ENCODE peak calls at places on chromosomes 3 and 15, in four cellular contexts. One of them, this sample, is unnamed. For H3K36me3, the result is how much of the 10 kb centered on the place peaks cover.

GRCh38 chr15:60720493-60721231 is 241.7 kb upstream of the ICE2 start:
- DNase-seq in sigmoid colon: no peak
- DNase-seq in CD8-positive, alpha-beta T cell: peak
- DNase-seq in PC-9: no peak
- DNase-seq in this sample: no peak

GRCh38 chr3:52017467-52018065 is 21.9 kb upstream of the RPL29 start:
- DNase-seq in sigmoid colon: no peak
- DNase-seq in PC-9: no peak
- DNase-seq in CD8-positive, alpha-beta T cell: no peak
- DNase-seq in this sample: no peak

GRCh38 chr3:177419904-177420601 is 222.8 kb upstream of the TBL1XR1 start:
- DNase-seq in CD8-positive, alpha-beta T cell: no peak
- DNase-seq in sigmoid colon: no peak
- DNase-seq in PC-9: no peak
- DNase-seq in this sample: peak

GRCh38 chr3:134199240-134199639 is 51.4 kb downstream of the RYK start:
- DNase-seq in CD8-positive, alpha-beta T cell: no peak
- DNase-seq in sigmoid colon: no peak
- DNase-seq in PC-9: no peak
- DNase-seq in this sample: no peak

GRCh38 chr15:71195242-71195641 is 80.0 kb downstream of the THSD4 start:
- DNase-seq in sigmoid colon: no peak
- DNase-seq in PC-9: no peak
- DNase-seq in CD8-positive, alpha-beta T cell: no peak
- DNase-seq in this sample: no peak

GRCh38 chr3:89395441-89395840 is 288.0 kb downstream of the EPHA3 start:
- DNase-seq in PC-9: no peak
- DNase-seq in CD8-positive, alpha-beta T cell: no peak
- DNase-seq in sigmoid colon: no peak
- DNase-seq in this sample: no peak

GRCh38 chr3:143847787-143848631 is at the start of gene SLC9A9:
- DNase-seq in sigmoid colon: no peak
- DNase-seq in CD8-positive, alpha-beta T cell: peak
- DNase-seq in PC-9: no peak
- DNase-seq in this sample: peak

GRCh38 chr3:197364410-197365071 is 66.1 kb upstream of the DLG1 start:
- DNase-seq in sigmoid colon: peak
- DNase-seq in CD8-positive, alpha-beta T cell: no peak
- DNase-seq in PC-9: no peak
- DNase-seq in this sample: no peak

GRCh38 chr3:174122411-174122810 is 724.9 kb downstream of the NLGN1 start:
- DNase-seq in PC-9: no peak
- DNase-seq in sigmoid colon: no peak
- DNase-seq in CD8-positive, alpha-beta T cell: no peak
- DNase-seq in this sample: no peak

DNA sequence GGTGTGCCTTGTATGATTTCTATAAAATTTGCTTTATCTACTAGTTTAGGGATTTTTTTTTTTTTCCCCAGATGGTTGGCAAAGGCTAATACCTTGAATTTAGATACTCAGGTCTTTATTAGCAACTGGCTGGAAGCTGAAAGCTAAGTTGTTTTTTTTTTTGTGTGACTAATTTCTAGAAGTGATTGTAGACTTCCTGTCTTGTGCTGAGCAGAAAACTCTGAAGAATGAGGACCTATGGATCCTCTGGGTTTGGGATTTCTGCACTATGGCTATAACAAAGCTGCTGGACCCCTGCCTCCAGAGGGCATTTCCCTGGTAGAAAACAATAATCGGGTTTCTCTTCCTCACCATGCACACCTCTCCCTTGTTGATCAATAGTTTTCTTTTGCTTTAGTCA is 10.0 kb downstream of the ARIH2 start:
- DNase-seq in CD8-positive, alpha-beta T cell: no peak
- DNase-seq in PC-9: no peak
- DNase-seq in sigmoid colon: no peak
- DNase-seq in this sample: no peak
- H3K4me3 ChIP-seq in CD8-positive, alpha-beta T cell: no peak
- H3K4me3 ChIP-seq in PC-9: no peak
- H3K4me3 ChIP-seq in sigmoid colon: no peak
- H3K4me3 ChIP-seq in this sample: no peak

DNA sequence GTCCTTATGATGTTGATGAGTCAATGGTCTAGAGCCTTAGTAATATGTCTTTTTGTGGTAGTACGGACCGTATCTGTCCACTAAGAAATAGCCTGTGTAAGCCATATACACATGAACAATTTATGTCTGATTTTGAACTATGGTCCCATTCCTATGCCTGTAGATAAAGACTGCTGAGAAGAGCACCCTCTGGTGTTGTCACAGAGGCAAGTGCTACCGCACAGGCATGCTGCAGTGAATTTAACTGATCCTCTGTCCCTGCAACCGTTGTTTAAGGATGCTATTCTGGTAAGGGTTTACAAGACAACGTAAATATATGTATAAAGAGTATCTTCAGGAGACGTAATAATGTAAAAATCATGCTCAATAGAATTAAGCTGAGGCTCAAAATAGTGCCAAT is 170.7 kb downstream of the UBE3A start:
- DNase-seq in CD8-positive, alpha-beta T cell: no peak
- DNase-seq in PC-9: no peak
- DNase-seq in sigmoid colon: no peak
- DNase-seq in this sample: no peak
- TF ChIP-seq CTCF in CD8-positive, alpha-beta T cell: no peak
- TF ChIP-seq CTCF in PC-9: peak
- TF ChIP-seq CTCF in sigmoid colon: no peak
- TF ChIP-seq CTCF in this sample: no peak

GRCh38 chr3:107803170-107803569 is 280.4 kb downstream of the BBX start:
- DNase-seq in PC-9: no peak
- DNase-seq in CD8-positive, alpha-beta T cell: no peak
- DNase-seq in sigmoid colon: no peak
- DNase-seq in this sample: no peak
- H3K36me3 ChIP-seq in PC-9: under half
- H3K36me3 ChIP-seq in CD8-positive, alpha-beta T cell: under half
- H3K36me3 ChIP-seq in sigmoid colon: under half
- H3K36me3 ChIP-seq in this sample: under half

GRCh38 chr3:15319127-15319526 is 13.3 kb downstream of the SH3BP5 start:
- DNase-seq in CD8-positive, alpha-beta T cell: no peak
- DNase-seq in PC-9: no peak
- DNase-seq in sigmoid colon: no peak
- DNase-seq in this sample: no peak
- H3K4me3 ChIP-seq in CD8-positive, alpha-beta T cell: no peak
- H3K4me3 ChIP-seq in PC-9: no peak
- H3K4me3 ChIP-seq in sigmoid colon: no peak
- H3K4me3 ChIP-seq in this sample: no peak

GRCh38 chr3:116610124-116610523 is 99.5 kb upstream of the TUSC7 start:
- DNase-seq in CD8-positive, alpha-beta T cell: no peak
- DNase-seq in PC-9: no peak
- DNase-seq in sigmoid colon: no peak
- DNase-seq in this sample: no peak

GRCh38 chr3:116618138-116618537 is 91.4 kb upstream of the TUSC7 start:
- DNase-seq in CD8-positive, alpha-beta T cell: no peak
- DNase-seq in sigmoid colon: no peak
- DNase-seq in PC-9: no peak
- DNase-seq in this sample: no peak

DNA sequence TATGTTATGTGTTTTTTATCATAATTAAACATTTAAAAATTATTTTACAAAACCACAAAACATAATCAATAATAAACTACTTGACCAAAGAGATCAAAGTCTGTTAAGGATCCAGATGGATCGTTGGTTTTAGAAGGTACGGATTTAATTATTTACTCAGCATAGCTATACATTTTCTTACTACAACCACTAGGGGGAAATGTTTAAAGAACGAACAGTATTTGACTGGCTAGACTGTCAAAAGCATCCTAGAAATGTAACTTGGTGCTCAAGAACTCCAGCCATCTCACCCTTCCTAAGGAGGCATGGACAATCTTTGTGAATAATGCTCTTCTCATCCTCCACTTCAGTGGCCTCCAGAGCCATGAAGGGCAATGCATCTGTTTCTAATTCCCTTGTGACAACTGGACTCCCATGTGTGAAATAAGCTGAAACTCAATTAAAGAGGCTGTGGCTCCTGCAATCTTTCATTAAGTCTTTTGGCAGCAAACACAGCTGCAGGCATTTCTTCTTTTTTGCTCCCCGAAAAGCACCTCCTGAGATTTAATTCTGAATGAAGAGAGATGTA is 94.7 kb upstream of the TUSC7 start:
- DNase-seq in CD8-positive, alpha-beta T cell: no peak
- DNase-seq in sigmoid colon: no peak
- DNase-seq in PC-9: no peak
- DNase-seq in this sample: no peak
- TF ChIP-seq CTCF in CD8-positive, alpha-beta T cell: no peak
- TF ChIP-seq CTCF in sigmoid colon: no peak
- TF ChIP-seq CTCF in PC-9: peak
- TF ChIP-seq CTCF in this sample: no peak

GRCh38 chr3:123388811-123389210 is 60.1 kb downstream of the ADCY5 start:
- DNase-seq in sigmoid colon: no peak
- DNase-seq in CD8-positive, alpha-beta T cell: no peak
- DNase-seq in PC-9: no peak
- DNase-seq in this sample: no peak
- H3K36me3 ChIP-seq in sigmoid colon: under half
- H3K36me3 ChIP-seq in CD8-positive, alpha-beta T cell: under half
- H3K36me3 ChIP-seq in PC-9: under half
- H3K36me3 ChIP-seq in this sample: under half

DNA sequence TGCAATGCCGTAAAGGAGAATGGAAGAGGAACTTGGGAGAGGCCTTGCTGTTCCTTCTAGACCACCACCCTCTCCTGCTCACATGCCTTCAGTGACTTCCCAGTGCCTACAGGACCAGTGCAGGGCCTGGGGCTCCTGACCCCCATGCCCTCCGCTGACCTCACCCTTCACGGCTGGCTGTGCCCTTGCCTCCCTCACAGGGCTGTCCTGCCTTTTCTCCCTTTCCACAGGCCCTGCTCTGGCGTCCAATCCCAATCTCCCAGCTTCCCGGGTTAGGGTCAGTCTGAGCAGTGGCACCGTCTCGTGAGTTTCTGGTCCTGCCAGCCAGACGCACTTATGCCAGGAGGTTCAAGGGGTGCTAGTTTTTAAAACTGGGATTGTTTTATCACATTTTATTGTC is 110.4 kb downstream of the WNT7A start:
- DNase-seq in sigmoid colon: no peak
- DNase-seq in CD8-positive, alpha-beta T cell: no peak
- DNase-seq in PC-9: no peak
- DNase-seq in this sample: no peak
- H3K4me3 ChIP-seq in sigmoid colon: no peak
- H3K4me3 ChIP-seq in CD8-positive, alpha-beta T cell: no peak
- H3K4me3 ChIP-seq in PC-9: no peak
- H3K4me3 ChIP-seq in this sample: no peak

This sample was measured in BJ.